ENCODE peak calls at places on chromosomes 2 and 18, in four cellular contexts. E is HepG2, G is GM12892, U is GM12878. W is an unnamed sample.

GRCh38 chr2:44205169-44205568 is 36.5 kb downstream of the PPM1B start:
- DNase-seq in E (no peak), U (peak; percentile 26), G (no peak), W (no peak)

GRCh38 chr2:218582085-218582484 is 13.4 kb downstream of the CNOT9 start:
- DNase-seq in U (no peak), G (no peak), E (no peak), W (no peak)

GRCh38 chr2:235826791-235827190 is 332.9 kb downstream of the AGAP1 start:
- DNase-seq in U (no peak), G (no peak), E (no peak), W (no peak)

GRCh38 chr18:79522451-79523220 is 126.9 kb downstream of the NFATC1 start:
- DNase-seq in E (no peak), U (no peak), G (no peak), W (no peak)

GRCh38 chr2:56981554-56981953 is 797.8 kb downstream of the CCDC85A start:
- DNase-seq in E (no peak), G (no peak), U (no peak), W (no peak)

GRCh38 chr2:111534816-111535803 is 348.9 kb downstream of the ANAPC1 start:
- DNase-seq in U (no peak), E (peak; percentile 83), G (no peak), W (no peak)

GRCh38 chr2:202609381-202610145 is 25.2 kb upstream of the FAM117B start:
- DNase-seq in G (no peak), E (no peak), U (peak; percentile 90), W (no peak)

GRCh38 chr18:24402209-24402785 is 4.7 kb upstream of the OSBPL1A start:
- DNase-seq in E (no peak), G (no peak), U (no peak), W (no peak)

GRCh38 chr2:99085400-99085799 is 56.1 kb upstream of the C2orf15 start:
- DNase-seq in G (no peak), E (peak; percentile 20), U (no peak), W (no peak)

GRCh38 chr2:211623096-211623495 is 915.5 kb downstream of the ERBB4 start:
- DNase-seq in U (no peak), E (no peak), G (no peak), W (no peak)

GRCh38 chr2:237486819-237487448 is at the start of gene MLPH:
- DNase-seq in G (no peak), U (no peak), E (no peak), W (no peak)

GRCh38 chr2:241568738-241569137 is 10.2 kb downstream of the BOK start:
- DNase-seq in U (no peak), E (no peak), G (no peak), W (no peak)

GRCh38 chr2:113370478-113371091 is 66.9 kb upstream of the ZNG1B start:
- DNase-seq in G (peak; percentile 31), E (peak; percentile 80), U (peak; percentile 23), W (peak; percentile 29)

GRCh38 chr2:190533175-190533967 is 1.2 kb downstream of the NEMP2 start:
- DNase-seq in E (no peak), G (no peak), U (no peak), W (no peak)

GRCh38 chr2:137115081-137115713 is 349.9 kb downstream of the THSD7B start:
- DNase-seq in G (no peak), U (no peak), E (no peak), W (no peak)

GRCh38 chr2:238263204-238264071 is 23.6 kb upstream of the HES6 start:
- DNase-seq in U (peak; percentile 15), E (peak; percentile 98), G (peak; percentile 56), W (peak; percentile 77)

GRCh38 chr2:234874347-234875046 is 77.3 kb upstream of the SH3BP4 start:
- DNase-seq in G (no peak), U (no peak), E (peak; percentile 49), W (no peak)

GRCh38 chr2:212177724-212178123 is 360.9 kb downstream of the ERBB4 start:
- DNase-seq in E (peak; percentile 3), G (no peak), U (no peak), W (no peak)

GRCh38 chr2:232516556-232516955 is 3.6 kb upstream of the PRSS56 start:
- DNase-seq in G (no peak), E (no peak), U (no peak), W (no peak)

GRCh38 chr2:52821631-52822030 is 946.0 kb upstream of the CHAC2 start:
- DNase-seq in E (no peak), U (no peak), G (no peak), W (no peak)

GRCh38 chr18:74897971-74898657 is 300.4 kb downstream of the ZNF407 start:
- DNase-seq in U (no peak), E (no peak), G (no peak), W (no peak)

GRCh38 chr2:224472827-224473226 is 70.9 kb upstream of the FAM124B start:
- DNase-seq in U (no peak), G (no peak), E (no peak), W (no peak)

GRCh38 chr18:13831864-13832508 is 8.0 kb downstream of the MC5R start:
- DNase-seq in G (no peak), U (no peak), E (peak; percentile 36), W (no peak)

GRCh38 chr2:43482974-43483373 is 112.9 kb downstream of the THADA start:
- DNase-seq in E (no peak), G (no peak), U (peak; percentile 66), W (no peak)

GRCh38 chr18:61637319-61637718 is 255.5 kb downstream of the RNF152 start:
- DNase-seq in U (no peak), E (no peak), G (no peak), W (no peak)

GRCh38 chr2:112542974-112543760 is 902 bp downstream of the POLR1B start:
- DNase-seq in U (no peak), G (no peak), E (peak; percentile 13), W (no peak)

GRCh38 chr18:55088000-55088401 is 128.7 kb upstream of the CCDC68 start:
- DNase-seq in G (no peak), E (no peak), U (no peak), W (no peak)

GRCh38 chr2:174664084-174664759 is 66.6 kb upstream of the WIPF1 start:
- DNase-seq in G (no peak), U (no peak), E (no peak), W (no peak)

GRCh38 chr2:26623541-26624497 is 17.3 kb downstream of the CIB4 start:
- DNase-seq in E (no peak), U (no peak), G (no peak), W (no peak)

GRCh38 chr18:62715829-62716678 is 713 bp downstream of the PHLPP1 start:
- DNase-seq in G (peak; percentile 53), E (no peak), U (no peak), W (peak; percentile 48)
- TF ChIP-seq POLR2A in G (peak; percentile 22), E (no peak), U (peak; percentile 71), W (no peak)

GRCh38 chr18:12405066-12405465 is 2.7 kb upstream of the PRELID3A start:
- DNase-seq in G (no peak), E (no peak), U (no peak), W (no peak)
- TF ChIP-seq TAF1 in G (no peak), E (no peak), U (no peak), W (no peak)

GRCh38 chr2:179106342-179107178 is 56.6 kb upstream of the CCDC141 start:
- DNase-seq in E (peak; percentile 83), G (no peak), U (peak; percentile 56), W (no peak)

GRCh38 chr2:179107737-179108136 is 57.8 kb upstream of the CCDC141 start:
- DNase-seq in U (no peak), E (peak; percentile 22), G (no peak), W (no peak)

GRCh38 chr2:179107179-179107541 is 57.2 kb upstream of the CCDC141 start:
- DNase-seq in G (no peak), U (no peak), E (no peak), W (no peak)

GRCh38 chr2:179104736-179105135 is 54.8 kb upstream of the CCDC141 start:
- DNase-seq in G (no peak), E (no peak), U (no peak), W (no peak)
- TF ChIP-seq POLR2AphosphoS5 in G (no peak), E (no peak), U (no peak), W (no peak)

DNA sequence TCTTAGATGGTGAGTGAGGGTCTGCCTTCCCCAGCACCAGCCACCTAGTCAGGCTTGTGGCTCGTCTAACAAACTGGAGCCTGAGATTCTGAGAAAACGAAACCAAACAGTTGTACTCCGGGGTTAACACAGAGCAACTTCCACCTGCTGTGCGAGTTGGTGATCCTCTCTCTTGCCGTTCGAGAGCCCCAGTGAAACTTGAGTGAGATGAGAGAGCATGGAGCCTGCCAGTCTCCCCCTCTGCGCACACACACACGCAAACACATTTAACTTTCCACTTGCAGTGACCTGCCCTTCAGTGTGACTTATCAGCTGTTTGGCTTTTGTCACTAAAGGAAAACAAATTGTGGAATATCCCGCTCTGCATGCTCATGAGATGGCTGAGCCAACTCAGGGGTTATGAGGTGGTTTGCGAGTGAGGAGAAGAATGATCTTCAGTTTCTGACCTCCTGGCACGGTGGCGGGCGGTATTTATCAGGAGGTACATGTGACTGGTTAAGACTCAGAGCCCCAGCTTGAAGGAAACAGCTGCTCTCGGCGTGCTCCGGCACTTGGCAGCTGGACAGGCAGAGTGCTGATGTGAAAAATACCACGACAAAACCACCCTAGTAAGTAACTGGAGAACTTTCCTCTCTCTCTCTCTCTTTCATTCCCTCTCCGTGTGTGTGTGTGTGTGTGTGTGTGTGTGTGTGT is at the start of gene RASGRP3:
- DNase-seq in G (peak; percentile 45), E (peak; percentile 44), U (no peak), W (no peak)
- TF ChIP-seq POLR2A in G (peak; percentile 81), E (no peak), U (peak; percentile 82), W (peak; percentile 88)

GRCh38 chr2:70084973-70085710 is 2.1 kb upstream of the PCBP1 start:
- DNase-seq in G (no peak), E (no peak), U (peak; percentile 76), W (no peak)

GRCh38 chr2:70086278-70086837 is 919 bp upstream of the PCBP1 start:
- DNase-seq in E (peak; percentile 96), U (peak; percentile 77), G (peak; percentile 39), W (no peak)

GRCh38 chr2:70086838-70087702 is at the start of gene PCBP1:
- DNase-seq in G (peak; percentile 82), E (peak; percentile 94), U (peak; percentile 84), W (peak; percentile 82)

GRCh38 chr2:70087703-70088507 is 628 bp downstream of the PCBP1 start:
- DNase-seq in U (no peak), E (peak; percentile 64), G (peak; percentile 32), W (no peak)

DNA sequence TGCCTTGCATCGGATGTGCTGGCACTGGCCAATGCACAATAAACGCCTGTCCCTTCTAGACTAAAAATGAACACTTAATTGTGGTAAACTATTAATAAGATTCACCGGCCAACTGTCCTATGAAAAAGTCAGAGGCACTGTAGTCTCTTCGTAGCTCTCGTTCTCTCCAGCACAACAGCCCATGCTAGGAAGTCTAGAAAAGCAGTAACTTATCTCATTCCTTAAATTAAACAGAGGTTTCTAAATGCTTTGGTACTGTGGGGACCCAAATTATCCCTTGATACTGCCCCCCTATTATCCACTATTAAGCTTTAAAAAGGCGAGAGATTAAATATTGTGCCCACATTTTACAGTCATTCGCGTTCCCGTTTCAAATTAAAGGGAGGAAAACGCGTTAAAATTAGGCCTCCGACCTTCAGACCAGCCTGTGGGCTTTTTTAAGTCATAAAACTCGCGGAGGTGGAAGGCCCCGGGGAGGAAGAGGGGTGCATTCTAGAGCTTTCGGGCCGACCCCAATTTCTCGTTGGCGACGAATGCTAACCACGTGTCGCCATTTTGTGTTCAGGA is 1.5 kb upstream of the PCBP1 start:
- DNase-seq in G (no peak), U (no peak), E (no peak), W (no peak)
- TF ChIP-seq TAF1 in G (no peak), U (no peak), E (no peak), W (peak; percentile 86)